ENCODE peak calls at places on chromosomes 3 and 15, in eight cellular contexts. One of them, this sample, is unnamed.

GRCh38 chr3:72579581-72580245 is 268.5 kb downstream of the SHQ1 start:
- DNase-seq in right lobe of liver: no peak
- DNase-seq in cardiac muscle cell: no peak
- DNase-seq in kidney epithelial cell: no peak
- DNase-seq in lung: no peak
- DNase-seq in GM23338: no peak
- DNase-seq in heart right ventricle: no peak
- DNase-seq in body of pancreas: no peak
- DNase-seq in this sample: no peak

GRCh38 chr3:159741281-159741680 is 247.4 kb upstream of the IL12A start:
- DNase-seq in right lobe of liver: no peak
- DNase-seq in cardiac muscle cell: no peak
- DNase-seq in kidney epithelial cell: no peak
- DNase-seq in lung: no peak
- DNase-seq in GM23338: no peak
- DNase-seq in heart right ventricle: no peak
- DNase-seq in body of pancreas: no peak
- DNase-seq in this sample: no peak

GRCh38 chr15:43903864-43904290 is 77.1 kb downstream of the WDR76 start:
- DNase-seq in right lobe of liver: no peak
- DNase-seq in cardiac muscle cell: peak; percentile 86
- DNase-seq in kidney epithelial cell: no peak
- DNase-seq in lung: peak; percentile 31
- DNase-seq in GM23338: peak; percentile 95
- DNase-seq in heart right ventricle: peak; percentile 50
- DNase-seq in body of pancreas: peak; percentile 44
- DNase-seq in this sample: peak; percentile 23

GRCh38 chr3:3689601-3690375 is 109.4 kb upstream of the LRRN1 start:
- DNase-seq in right lobe of liver: no peak
- DNase-seq in cardiac muscle cell: no peak
- DNase-seq in kidney epithelial cell: no peak
- DNase-seq in lung: no peak
- DNase-seq in GM23338: no peak
- DNase-seq in heart right ventricle: no peak
- DNase-seq in body of pancreas: no peak
- DNase-seq in this sample: no peak

GRCh38 chr3:14883226-14883625 is 64.2 kb upstream of the NR2C2 start:
- DNase-seq in right lobe of liver: no peak
- DNase-seq in cardiac muscle cell: no peak
- DNase-seq in kidney epithelial cell: no peak
- DNase-seq in lung: no peak
- DNase-seq in GM23338: no peak
- DNase-seq in heart right ventricle: no peak
- DNase-seq in body of pancreas: no peak
- DNase-seq in this sample: no peak

GRCh38 chr3:55823829-55824228 is 336.7 kb upstream of the WNT5A start:
- DNase-seq in right lobe of liver: no peak
- DNase-seq in cardiac muscle cell: no peak
- DNase-seq in kidney epithelial cell: no peak
- DNase-seq in lung: no peak
- DNase-seq in GM23338: no peak
- DNase-seq in heart right ventricle: no peak
- DNase-seq in body of pancreas: no peak
- DNase-seq in this sample: no peak

GRCh38 chr3:169173231-169173630 is 490.3 kb downstream of the MECOM start:
- DNase-seq in right lobe of liver: no peak
- DNase-seq in cardiac muscle cell: no peak
- DNase-seq in kidney epithelial cell: no peak
- DNase-seq in lung: no peak
- DNase-seq in GM23338: peak; percentile 18
- DNase-seq in heart right ventricle: no peak
- DNase-seq in body of pancreas: no peak
- DNase-seq in this sample: no peak

GRCh38 chr15:32014953-32015352 is 15.4 kb upstream of the CHRNA7 start:
- DNase-seq in right lobe of liver: no peak
- DNase-seq in cardiac muscle cell: no peak
- DNase-seq in kidney epithelial cell: no peak
- DNase-seq in lung: no peak
- DNase-seq in GM23338: no peak
- DNase-seq in heart right ventricle: no peak
- DNase-seq in body of pancreas: no peak
- DNase-seq in this sample: no peak

GRCh38 chr15:72585659-72586058 is 68.8 kb upstream of the GOLGA6B start:
- DNase-seq in right lobe of liver: no peak
- DNase-seq in cardiac muscle cell: no peak
- DNase-seq in kidney epithelial cell: no peak
- DNase-seq in lung: no peak
- DNase-seq in GM23338: peak; percentile 43
- DNase-seq in heart right ventricle: no peak
- DNase-seq in body of pancreas: no peak
- DNase-seq in this sample: no peak

GRCh38 chr15:93111451-93111850 is 22.4 kb upstream of the RGMA start:
- DNase-seq in right lobe of liver: no peak
- DNase-seq in cardiac muscle cell: no peak
- DNase-seq in kidney epithelial cell: no peak
- DNase-seq in lung: no peak
- DNase-seq in GM23338: no peak
- DNase-seq in heart right ventricle: no peak
- DNase-seq in body of pancreas: no peak
- DNase-seq in this sample: no peak

GRCh38 chr15:94282269-94283250 is 51.2 kb downstream of the MCTP2 start:
- DNase-seq in right lobe of liver: no peak
- DNase-seq in cardiac muscle cell: peak; percentile 30
- DNase-seq in kidney epithelial cell: no peak
- DNase-seq in lung: no peak
- DNase-seq in GM23338: no peak
- DNase-seq in heart right ventricle: no peak
- DNase-seq in body of pancreas: no peak
- DNase-seq in this sample: no peak

GRCh38 chr15:33766329-33766728 is 202.0 kb upstream of the CHRM5 start:
- DNase-seq in right lobe of liver: no peak
- DNase-seq in cardiac muscle cell: no peak
- DNase-seq in kidney epithelial cell: no peak
- DNase-seq in lung: no peak
- DNase-seq in GM23338: no peak
- DNase-seq in heart right ventricle: no peak
- DNase-seq in body of pancreas: no peak
- DNase-seq in this sample: no peak

GRCh38 chr3:198032039-198032438 is 72.0 kb downstream of the LMLN start:
- DNase-seq in right lobe of liver: no peak
- DNase-seq in cardiac muscle cell: no peak
- DNase-seq in kidney epithelial cell: no peak
- DNase-seq in lung: no peak
- DNase-seq in GM23338: no peak
- DNase-seq in heart right ventricle: no peak
- DNase-seq in body of pancreas: no peak
- DNase-seq in this sample: no peak

GRCh38 chr3:157132936-157133335 is 27.0 kb downstream of the CCNL1 start:
- DNase-seq in right lobe of liver: no peak
- DNase-seq in cardiac muscle cell: no peak
- DNase-seq in kidney epithelial cell: no peak
- DNase-seq in lung: no peak
- DNase-seq in GM23338: no peak
- DNase-seq in heart right ventricle: no peak
- DNase-seq in body of pancreas: no peak
- DNase-seq in this sample: no peak

GRCh38 chr3:157130138-157130880 is 29.6 kb downstream of the CCNL1 start:
- DNase-seq in right lobe of liver: no peak
- DNase-seq in cardiac muscle cell: peak; percentile 85
- DNase-seq in kidney epithelial cell: peak; percentile 69
- DNase-seq in lung: peak; percentile 51
- DNase-seq in GM23338: peak; percentile 91
- DNase-seq in heart right ventricle: peak; percentile 61
- DNase-seq in body of pancreas: peak; percentile 46
- DNase-seq in this sample: peak; percentile 25

GRCh38 chr3:157132341-157132740 is 27.6 kb downstream of the CCNL1 start:
- DNase-seq in right lobe of liver: no peak
- DNase-seq in cardiac muscle cell: no peak
- DNase-seq in kidney epithelial cell: no peak
- DNase-seq in lung: no peak
- DNase-seq in GM23338: no peak
- DNase-seq in heart right ventricle: no peak
- DNase-seq in body of pancreas: no peak
- DNase-seq in this sample: no peak

GRCh38 chr3:157130881-157131251 is 29.1 kb downstream of the CCNL1 start:
- DNase-seq in right lobe of liver: no peak
- DNase-seq in cardiac muscle cell: no peak
- DNase-seq in kidney epithelial cell: no peak
- DNase-seq in lung: no peak
- DNase-seq in GM23338: peak; percentile 53
- DNase-seq in heart right ventricle: no peak
- DNase-seq in body of pancreas: peak; percentile 54
- DNase-seq in this sample: no peak

GRCh38 chr3:157131861-157132260 is 28.1 kb downstream of the CCNL1 start:
- DNase-seq in right lobe of liver: no peak
- DNase-seq in cardiac muscle cell: no peak
- DNase-seq in kidney epithelial cell: no peak
- DNase-seq in lung: no peak
- DNase-seq in GM23338: no peak
- DNase-seq in heart right ventricle: no peak
- DNase-seq in body of pancreas: no peak
- DNase-seq in this sample: no peak
- H3K4me3 ChIP-seq in right lobe of liver: no peak overlapping the region
- H3K4me3 ChIP-seq in cardiac muscle cell: no peak overlapping the region
- H3K4me3 ChIP-seq in kidney epithelial cell: no peak overlapping the region
- H3K4me3 ChIP-seq in lung: no peak overlapping the region
- H3K4me3 ChIP-seq in GM23338: no peak overlapping the region
- H3K4me3 ChIP-seq in heart right ventricle: no peak overlapping the region
- H3K4me3 ChIP-seq in body of pancreas: no peak overlapping the region
- H3K4me3 ChIP-seq in this sample: no peak overlapping the region

GRCh38 chr3:147417896-147418295 is 8.7 kb downstream of the ZIC1 start:
- DNase-seq in right lobe of liver: no peak
- DNase-seq in cardiac muscle cell: no peak
- DNase-seq in kidney epithelial cell: no peak
- DNase-seq in lung: no peak
- DNase-seq in GM23338: no peak
- DNase-seq in heart right ventricle: no peak
- DNase-seq in body of pancreas: no peak
- DNase-seq in this sample: no peak

GRCh38 chr3:147415337-147415736 is 6.2 kb downstream of the ZIC1 start:
- DNase-seq in right lobe of liver: no peak
- DNase-seq in cardiac muscle cell: no peak
- DNase-seq in kidney epithelial cell: no peak
- DNase-seq in lung: no peak
- DNase-seq in GM23338: peak; percentile 58
- DNase-seq in heart right ventricle: no peak
- DNase-seq in body of pancreas: no peak
- DNase-seq in this sample: no peak

GRCh38 chr3:147414369-147415135 is 5.4 kb downstream of the ZIC1 start:
- DNase-seq in right lobe of liver: no peak
- DNase-seq in cardiac muscle cell: no peak
- DNase-seq in kidney epithelial cell: no peak
- DNase-seq in lung: no peak
- DNase-seq in GM23338: no peak
- DNase-seq in heart right ventricle: no peak
- DNase-seq in body of pancreas: no peak
- DNase-seq in this sample: no peak

GRCh38 chr3:147413712-147414325 is 4.7 kb downstream of the ZIC1 start:
- DNase-seq in right lobe of liver: no peak
- DNase-seq in cardiac muscle cell: no peak
- DNase-seq in kidney epithelial cell: no peak
- DNase-seq in lung: no peak
- DNase-seq in GM23338: peak; percentile 83
- DNase-seq in heart right ventricle: no peak
- DNase-seq in body of pancreas: no peak
- DNase-seq in this sample: no peak

DNA sequence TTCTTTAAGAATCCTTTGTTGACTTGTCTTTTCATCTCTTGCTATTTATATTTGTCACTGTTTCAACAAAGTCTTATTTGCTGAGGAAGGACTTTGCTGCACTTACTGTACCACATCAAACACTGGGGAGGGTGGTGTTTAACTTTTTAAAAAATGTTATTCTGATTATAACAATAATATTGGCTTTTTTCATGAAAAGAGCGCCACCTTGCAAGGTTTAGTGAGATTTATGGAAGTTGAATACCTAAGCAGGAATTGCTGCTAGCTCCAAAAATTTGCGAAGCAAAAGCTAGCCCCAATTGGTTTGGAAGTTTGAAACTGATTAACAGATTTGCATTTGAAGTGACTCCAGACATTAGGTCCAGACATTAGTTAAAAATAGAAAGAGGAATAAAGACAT is 6.7 kb downstream of the ZIC1 start:
- DNase-seq in right lobe of liver: no peak
- DNase-seq in cardiac muscle cell: no peak
- DNase-seq in kidney epithelial cell: no peak
- DNase-seq in lung: no peak
- DNase-seq in GM23338: no peak
- DNase-seq in heart right ventricle: no peak
- DNase-seq in body of pancreas: no peak
- DNase-seq in this sample: no peak
- H3K27me3 ChIP-seq in right lobe of liver: peaks cover 28% of the 10 kb centered on the region
- H3K27me3 ChIP-seq in cardiac muscle cell: peaks cover 100% of the 10 kb centered on the region
- H3K27me3 ChIP-seq in kidney epithelial cell: peaks cover 73% of the 10 kb centered on the region
- H3K27me3 ChIP-seq in lung: peaks cover 14% of the 10 kb centered on the region
- H3K27me3 ChIP-seq in GM23338: peaks cover 100% of the 10 kb centered on the region
- H3K27me3 ChIP-seq in heart right ventricle: peaks cover 99% of the 10 kb centered on the region
- H3K27me3 ChIP-seq in body of pancreas: peaks cover 47% of the 10 kb centered on the region
- H3K27me3 ChIP-seq in this sample: peaks cover 1% of the 10 kb centered on the region

DNA sequence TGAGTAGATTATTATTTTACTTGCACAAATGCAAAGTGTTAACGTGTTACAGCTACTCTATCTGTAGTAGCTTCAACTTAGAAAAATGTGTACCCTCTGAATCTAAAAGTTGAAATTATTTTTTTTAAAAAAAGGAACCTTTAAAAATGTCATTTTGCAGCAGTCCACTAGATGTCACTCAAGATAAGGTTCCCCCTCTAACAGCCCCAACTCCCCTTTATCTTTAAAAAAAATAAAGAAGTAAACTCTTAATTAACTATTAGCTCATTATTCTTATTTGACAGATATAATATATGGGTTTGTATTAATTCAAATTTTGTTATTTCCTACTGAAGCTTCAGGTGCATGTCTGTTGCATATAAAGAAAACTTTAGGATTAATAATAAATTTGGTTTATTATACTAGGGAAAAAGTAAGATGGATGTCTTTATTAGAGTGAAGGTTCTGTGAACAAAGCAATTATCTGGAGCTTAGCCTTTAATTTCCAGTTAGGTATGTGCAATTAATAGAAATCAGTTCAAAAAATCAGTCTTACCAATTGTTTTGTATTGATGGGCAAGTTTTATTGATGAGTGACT is 288.5 kb downstream of the VGLL3 start:
- DNase-seq in right lobe of liver: no peak
- DNase-seq in cardiac muscle cell: peak; percentile 2
- DNase-seq in kidney epithelial cell: no peak
- DNase-seq in lung: no peak
- DNase-seq in GM23338: peak; percentile 23
- DNase-seq in heart right ventricle: no peak
- DNase-seq in body of pancreas: no peak
- DNase-seq in this sample: no peak
- TF ChIP-seq CTCF in right lobe of liver: peak; percentile 14
- TF ChIP-seq CTCF in cardiac muscle cell: peak; percentile 35
- TF ChIP-seq CTCF in kidney epithelial cell: peak; percentile 55
- TF ChIP-seq CTCF in lung: no peak
- TF ChIP-seq CTCF in GM23338: peak; percentile 49
- TF ChIP-seq CTCF in heart right ventricle: peak; percentile 13
- TF ChIP-seq CTCF in body of pancreas: no peak
- TF ChIP-seq CTCF in this sample: peak; percentile 51

DNA sequence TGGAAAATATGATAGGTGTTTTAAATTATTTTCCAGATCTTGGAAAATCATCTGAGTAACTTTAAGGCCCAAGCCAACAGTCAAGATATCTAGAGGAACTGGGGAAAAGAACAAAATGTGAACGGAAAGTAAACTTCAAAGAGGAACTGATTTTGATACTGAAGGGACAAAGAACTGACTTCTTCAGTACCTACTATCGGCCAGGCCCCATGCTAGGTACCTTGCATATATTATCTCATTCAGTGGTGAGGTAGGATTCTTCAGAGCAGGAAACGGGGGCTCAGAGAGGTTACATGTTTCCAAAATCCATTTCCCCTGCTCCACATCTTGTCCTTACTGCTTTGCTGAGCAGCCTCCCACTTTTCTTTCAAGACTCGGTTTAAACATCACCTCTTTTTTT is 9.8 kb upstream of the ZNF710 start:
- DNase-seq in right lobe of liver: no peak
- DNase-seq in cardiac muscle cell: no peak
- DNase-seq in kidney epithelial cell: no peak
- DNase-seq in lung: no peak
- DNase-seq in GM23338: no peak
- DNase-seq in heart right ventricle: no peak
- DNase-seq in body of pancreas: no peak
- DNase-seq in this sample: no peak
- H3K4me3 ChIP-seq in right lobe of liver: no peak overlapping the region
- H3K4me3 ChIP-seq in cardiac muscle cell: no peak overlapping the region
- H3K4me3 ChIP-seq in kidney epithelial cell: no peak overlapping the region
- H3K4me3 ChIP-seq in lung: no peak overlapping the region
- H3K4me3 ChIP-seq in GM23338: no peak overlapping the region
- H3K4me3 ChIP-seq in heart right ventricle: no peak overlapping the region
- H3K4me3 ChIP-seq in body of pancreas: no peak overlapping the region
- H3K4me3 ChIP-seq in this sample: no peak overlapping the region